ENCODE peak calls at places on chromosomes 6 and 20, in four cellular contexts. P is K562, J is GM23338, S is breast epithelium. V is an unnamed sample.

GRCh38 chr6:125296461-125296860 is 5.3 kb downstream of the HDDC2 start:
- DNase-seq in J (no peak), P (no peak), S (no peak), V (no peak)

GRCh38 chr6:156686429-156686939 is 90.7 kb upstream of the ARID1B start:
- DNase-seq in J (peak; percentile 78), P (no peak), S (peak; percentile 43), V (peak; percentile 81)

GRCh38 chr6:164396071-164397047 is 913.0 kb downstream of the C6orf118 start:
- DNase-seq in P (no peak), S (no peak), J (no peak), V (peak; percentile 57)

GRCh38 chr6:116682334-116682712 is 1.3 kb downstream of the KPNA5 start:
- DNase-seq in J (no peak), S (no peak), P (no peak), V (peak; percentile 39)

GRCh38 chr6:128275681-128276080 is 244.7 kb downstream of the PTPRK start:
- DNase-seq in P (no peak), S (no peak), J (no peak), V (peak; percentile 19)

GRCh38 chr6:72553531-72554202 is 68.2 kb upstream of the KCNQ5 start:
- DNase-seq in P (peak; percentile 17), J (peak; percentile 47), S (no peak), V (peak; percentile 3)

GRCh38 chr20:60453847-60454246 is 495.6 kb downstream of the CDH26 start:
- DNase-seq in P (no peak), S (no peak), J (peak; percentile 44), V (no peak)

GRCh38 chr20:23501926-23502325 is 11.0 kb downstream of the CST8 start:
- DNase-seq in P (no peak), S (no peak), J (no peak), V (no peak)

GRCh38 chr6:14510038-14510437 is 392.5 kb downstream of the CD83 start:
- DNase-seq in J (peak; percentile 25), P (no peak), S (no peak), V (no peak)

DNA sequence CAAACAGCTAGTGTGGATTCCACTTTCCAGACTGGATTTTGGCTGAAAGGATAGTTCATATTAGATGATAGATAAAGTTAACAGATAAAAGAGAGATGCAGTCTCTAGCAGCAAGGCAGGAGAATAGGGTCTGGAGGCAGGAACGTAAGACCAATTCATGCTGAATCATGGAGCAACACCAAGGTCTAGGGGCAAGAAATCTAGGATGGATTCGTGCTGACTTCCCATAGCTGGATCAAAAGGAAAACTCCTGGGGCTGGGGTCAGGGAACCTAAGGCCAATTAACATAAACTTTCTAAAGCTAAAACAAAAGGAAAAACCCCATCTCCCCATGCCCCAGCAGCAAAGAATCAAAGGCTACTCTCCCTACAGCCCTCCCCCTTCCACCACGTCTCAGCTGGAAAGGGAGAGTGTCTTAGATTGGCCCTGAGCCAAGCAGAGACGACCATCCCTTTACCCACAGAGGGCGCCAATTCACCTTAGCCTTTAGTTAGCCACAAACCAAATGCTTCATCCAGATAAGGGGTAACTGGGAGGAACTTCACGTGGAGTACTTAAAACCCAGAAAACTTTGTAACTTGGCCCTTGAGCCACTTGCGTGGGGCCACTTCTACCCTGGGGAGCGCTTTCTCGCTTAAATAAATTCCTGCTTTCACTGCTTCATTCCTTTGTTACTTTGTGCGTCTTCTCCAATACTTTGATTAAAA is 7.6 kb downstream of the TREM1 start:
- DNase-seq in J (peak; percentile 93), P (peak; percentile 89), S (no peak), V (peak; percentile 69)
- TF ChIP-seq POLR2AphosphoS5 in J (no peak), P (peak; percentile 84), S (no peak), V (no peak)

DNA sequence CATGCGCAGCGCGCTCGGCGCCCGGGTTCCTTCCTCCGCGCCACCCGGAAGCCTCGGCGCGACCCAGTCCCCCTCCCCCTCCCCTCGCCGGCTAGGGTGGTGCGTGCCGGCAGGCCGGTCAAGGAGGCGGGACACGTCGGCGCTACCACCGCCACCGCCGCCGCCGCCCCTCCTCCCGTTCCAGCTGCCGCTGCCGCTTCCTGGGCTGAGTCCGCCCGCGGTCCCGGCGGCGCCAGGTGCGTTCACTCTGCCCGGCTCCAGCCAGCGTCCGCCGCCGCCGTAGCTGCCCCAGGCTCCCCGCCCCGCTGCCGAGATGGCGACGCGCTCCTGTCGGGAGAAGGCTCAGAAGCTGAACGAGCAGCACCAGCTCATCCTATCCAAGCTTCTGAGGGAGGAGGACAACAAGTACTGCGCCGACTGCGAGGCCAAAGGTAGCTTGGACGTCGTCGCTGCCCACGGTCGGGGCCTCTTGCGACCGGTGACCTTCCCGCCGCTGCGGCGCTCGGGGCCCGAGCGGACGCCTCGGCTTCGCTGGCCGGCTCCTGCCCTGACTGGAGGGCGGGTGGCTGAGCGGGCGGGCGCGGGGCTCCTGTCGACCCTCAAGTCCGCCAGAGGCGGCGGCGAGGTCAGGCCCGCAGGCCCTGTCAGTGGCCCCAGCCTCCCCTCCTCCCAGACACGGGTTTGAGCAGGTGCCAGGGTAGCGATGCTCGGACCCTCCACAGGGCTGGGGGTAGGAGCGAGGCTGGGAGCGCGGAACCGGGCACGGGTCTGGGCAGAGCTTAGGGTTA is at the start of gene SMAP1:
- DNase-seq in S (peak; percentile 86), P (peak; percentile 99), J (peak; percentile 92), V (peak; percentile 91)
- TF ChIP-seq POLR2AphosphoS5 in S (peak; percentile 67), P (peak; percentile 42), J (peak; percentile 72), V (peak; percentile 73)

GRCh38 chr6:91490672-91491071 is 903.8 kb upstream of the MAP3K7 start:
- DNase-seq in S (no peak), J (no peak), P (no peak), V (peak; percentile 9)
- TF ChIP-seq POLR2AphosphoS5 in S (no peak), J (no peak), P (no peak), V (no peak)

GRCh38 chr20:32487381-32487780 is 97.8 kb downstream of the NOL4L start:
- DNase-seq in S (no peak), J (no peak), P (no peak), V (no peak)

GRCh38 chr20:32483351-32484220 is 101.5 kb downstream of the NOL4L start:
- DNase-seq in J (peak; percentile 96), P (no peak), S (no peak), V (peak; percentile 75)

GRCh38 chr20:32485770-32486248 is 99.3 kb downstream of the NOL4L start:
- DNase-seq in S (no peak), J (no peak), P (no peak), V (peak; percentile 61)

GRCh38 chr20:32484221-32485125 is 100.7 kb downstream of the NOL4L start:
- DNase-seq in S (no peak), J (peak; percentile 78), P (no peak), V (peak; percentile 62)

DNA sequence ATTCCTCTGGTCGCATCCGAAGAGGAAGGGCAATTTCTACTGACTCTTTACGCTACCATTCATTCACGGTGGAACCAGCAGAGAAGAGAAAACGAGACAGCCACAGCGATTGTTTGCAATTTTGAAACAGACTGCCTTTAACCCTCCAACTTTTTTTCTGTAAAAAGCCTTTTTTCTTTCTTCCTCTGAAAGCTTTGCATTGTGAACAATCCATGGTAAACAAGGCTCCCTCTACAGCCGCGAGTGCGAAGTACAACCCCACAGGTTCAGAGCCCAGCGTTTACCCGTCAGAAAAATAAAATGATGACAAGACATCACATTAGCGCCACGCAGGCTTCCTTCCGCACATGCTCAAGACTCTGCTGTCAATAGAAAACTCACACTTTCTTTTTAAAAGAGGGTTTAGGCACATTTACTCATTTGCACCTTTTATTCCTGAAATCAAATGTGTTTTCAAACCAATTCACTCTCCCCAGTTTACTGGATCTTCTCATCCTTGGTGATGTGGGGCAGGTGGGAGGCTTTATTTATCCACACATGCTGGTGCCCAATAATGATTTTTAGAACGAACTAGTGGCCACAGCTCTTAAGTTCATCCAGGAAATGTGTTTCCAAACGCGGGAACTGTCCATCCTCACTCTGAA is 99.9 kb downstream of the NOL4L start:
- DNase-seq in P (peak; percentile 52), S (peak; percentile 75), J (peak; percentile 90), V (peak; percentile 91)
- TF ChIP-seq POLR2AphosphoS5 in P (no peak), S (no peak), J (no peak), V (peak; percentile 7)

GRCh38 chr20:5171790-5172164 is 45.0 kb downstream of the CDS2 start:
- DNase-seq in S (no peak), J (no peak), P (no peak), V (no peak)
- TF ChIP-seq POLR2AphosphoS5 in S (no peak), J (no peak), P (no peak), V (no peak)

V was measured in endothelial cell of umbilical vein.